ENCODE peak calls at places on chromosomes 5 and 9, in four cellular contexts. W is stomach, K is transverse colon, Y is K562. A is an unnamed sample.

GRCh38 chr5:51382759-51383493 is at the start of gene ISL1:
- DNase-seq in W (peak), K (peak), Y (peak), A (peak)

GRCh38 chr9:135409286-135410200 is 70.0 kb upstream of the PPP1R26 start:
- DNase-seq in W (no peak), K (no peak), Y (no peak), A (no peak)

GRCh38 chr9:131889437-131890244 is 149.8 kb upstream of the RAPGEF1 start:
- DNase-seq in W (peak), K (no peak), Y (no peak), A (no peak)

GRCh38 chr5:35672995-35673394 is 55.3 kb downstream of the SPEF2 start:
- DNase-seq in W (no peak), K (no peak), Y (no peak), A (no peak)

GRCh38 chr9:121700165-121700830 is 48.9 kb downstream of the DAB2IP start:
- DNase-seq in W (peak), K (peak), Y (no peak), A (no peak)

GRCh38 chr5:124176692-124177091 is 569.7 kb downstream of the ZNF608 start:
- DNase-seq in W (no peak), K (no peak), Y (no peak), A (no peak)

GRCh38 chr5:14165375-14166091 is 22.4 kb downstream of the TRIO start:
- DNase-seq in W (no peak), K (no peak), Y (no peak), A (no peak)

GRCh38 chr5:179763215-179763945 is 30.4 kb upstream of the LTC4S start:
- DNase-seq in W (peak), K (peak), Y (peak), A (peak)

GRCh38 chr5:39055760-39056393 is 18.3 kb downstream of the RICTOR start:
- DNase-seq in W (no peak), K (no peak), Y (no peak), A (no peak)

GRCh38 chr5:39055027-39055759 is 19.0 kb downstream of the RICTOR start:
- DNase-seq in W (no peak), K (no peak), Y (no peak), A (no peak)

GRCh38 chr5:39058984-39059565 is 15.1 kb downstream of the RICTOR start:
- DNase-seq in W (no peak), K (no peak), Y (no peak), A (no peak)

GRCh38 chr5:39057745-39058144 is 16.5 kb downstream of the RICTOR start:
- DNase-seq in W (no peak), K (no peak), Y (no peak), A (no peak)

DNA sequence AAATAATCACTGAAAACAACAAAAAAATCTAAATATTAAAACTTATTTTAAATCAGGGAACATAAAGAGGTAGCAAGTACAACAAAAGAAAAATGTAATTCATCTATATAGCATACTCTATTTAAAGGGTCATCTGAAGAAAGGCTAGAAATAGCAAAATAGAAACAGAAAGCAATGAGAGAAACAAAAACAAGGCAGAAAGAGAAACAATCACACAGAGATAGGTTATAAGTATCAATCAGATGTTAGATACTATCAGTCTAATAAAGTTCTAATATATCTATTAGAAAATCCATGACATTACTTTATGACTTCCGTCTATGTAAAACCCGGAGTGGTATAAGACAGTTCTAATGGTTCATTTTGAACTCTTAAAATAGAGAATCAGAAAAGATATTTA is 16.0 kb downstream of the RICTOR start:
- DNase-seq in W (no peak), K (no peak), Y (no peak), A (no peak)
- H3K4me3 ChIP-seq in W (no peak), K (peak), Y (no peak), A (no peak)

DNA sequence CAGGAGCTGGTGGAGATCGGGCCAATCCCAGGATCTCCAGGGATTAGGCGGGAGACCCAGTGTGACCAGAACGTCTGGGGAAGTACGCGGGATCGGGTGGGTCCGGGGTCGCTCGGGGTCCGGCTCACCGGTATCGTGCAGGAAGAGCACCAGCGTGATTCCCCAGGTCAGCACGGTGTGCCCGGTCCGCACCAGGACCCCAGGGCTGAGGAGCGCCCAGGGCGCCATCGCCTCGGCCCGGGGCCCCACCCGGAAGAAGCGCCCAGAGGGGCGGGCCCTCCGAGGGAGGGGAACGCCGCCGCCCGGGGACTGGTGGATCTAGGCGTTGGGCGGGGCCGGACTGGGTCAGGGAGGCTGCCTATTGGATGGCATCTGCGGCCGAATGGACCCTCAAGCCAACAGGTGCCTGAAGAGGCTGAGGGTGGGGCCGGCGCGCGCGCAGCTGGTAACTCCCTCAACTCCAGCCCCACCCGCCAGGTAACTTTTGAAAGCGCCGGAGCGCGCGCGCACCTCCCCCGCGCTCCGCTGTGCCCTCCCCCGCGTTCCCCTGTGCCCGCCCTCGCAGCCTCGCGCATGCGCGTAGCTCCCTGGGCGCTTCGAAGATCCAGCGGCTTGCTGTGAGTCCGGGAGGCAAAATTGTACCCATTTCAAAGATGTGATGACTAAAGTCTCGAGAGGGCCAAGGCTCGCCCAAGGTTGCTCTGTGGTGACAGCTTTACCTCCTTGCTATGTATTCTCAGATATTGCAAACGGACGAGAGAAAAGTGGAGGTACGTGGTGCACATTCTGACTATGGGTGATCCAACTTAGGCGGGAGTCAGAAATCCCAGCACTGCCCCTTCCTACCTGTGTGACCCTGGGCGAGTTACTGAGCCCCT is at the start of gene ZDHHC12:
- DNase-seq in W (peak), K (peak), Y (peak), A (peak)
- TF ChIP-seq POLR2AphosphoS5 in W (peak), K (peak), Y (peak), A (peak)

DNA sequence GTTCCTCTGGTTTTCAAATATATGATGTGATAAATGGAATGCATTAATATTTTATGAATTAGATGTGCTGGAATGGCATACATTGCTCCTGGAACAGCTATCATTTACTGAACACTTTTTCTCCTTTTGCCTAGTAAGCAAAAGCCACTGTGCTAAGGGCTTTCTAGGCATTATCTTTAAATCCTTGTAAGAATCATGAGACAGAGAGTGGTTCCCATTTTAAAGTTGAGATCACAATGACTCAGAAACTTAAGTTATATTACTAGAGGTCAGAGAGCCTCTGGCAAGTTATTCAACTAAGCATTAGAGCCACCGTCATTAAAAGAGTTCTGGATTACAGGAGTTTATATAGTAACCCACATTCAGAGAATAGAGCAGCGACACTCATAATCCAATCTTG is 26.7 kb upstream of the FSD1L start:
- DNase-seq in W (no peak), K (no peak), Y (no peak), A (no peak)
- H3K4me3 ChIP-seq in W (no peak), K (no peak), Y (no peak), A (no peak)

GRCh38 chr9:136473354-136473721 is 9.5 kb downstream of the SEC16A start:
- DNase-seq in W (no peak), K (no peak), Y (no peak), A (no peak)

GRCh38 chr9:136472640-136473353 is 10.0 kb downstream of the SEC16A start:
- DNase-seq in W (no peak), K (no peak), Y (no peak), A (no peak)

GRCh38 chr9:136474021-136474640 is 8.7 kb downstream of the SEC16A start:
- DNase-seq in W (no peak), K (no peak), Y (no peak), A (no peak)

GRCh38 chr9:136476369-136477150 is 6.3 kb downstream of the SEC16A start:
- DNase-seq in W (no peak), K (no peak), Y (no peak), A (no peak)

DNA sequence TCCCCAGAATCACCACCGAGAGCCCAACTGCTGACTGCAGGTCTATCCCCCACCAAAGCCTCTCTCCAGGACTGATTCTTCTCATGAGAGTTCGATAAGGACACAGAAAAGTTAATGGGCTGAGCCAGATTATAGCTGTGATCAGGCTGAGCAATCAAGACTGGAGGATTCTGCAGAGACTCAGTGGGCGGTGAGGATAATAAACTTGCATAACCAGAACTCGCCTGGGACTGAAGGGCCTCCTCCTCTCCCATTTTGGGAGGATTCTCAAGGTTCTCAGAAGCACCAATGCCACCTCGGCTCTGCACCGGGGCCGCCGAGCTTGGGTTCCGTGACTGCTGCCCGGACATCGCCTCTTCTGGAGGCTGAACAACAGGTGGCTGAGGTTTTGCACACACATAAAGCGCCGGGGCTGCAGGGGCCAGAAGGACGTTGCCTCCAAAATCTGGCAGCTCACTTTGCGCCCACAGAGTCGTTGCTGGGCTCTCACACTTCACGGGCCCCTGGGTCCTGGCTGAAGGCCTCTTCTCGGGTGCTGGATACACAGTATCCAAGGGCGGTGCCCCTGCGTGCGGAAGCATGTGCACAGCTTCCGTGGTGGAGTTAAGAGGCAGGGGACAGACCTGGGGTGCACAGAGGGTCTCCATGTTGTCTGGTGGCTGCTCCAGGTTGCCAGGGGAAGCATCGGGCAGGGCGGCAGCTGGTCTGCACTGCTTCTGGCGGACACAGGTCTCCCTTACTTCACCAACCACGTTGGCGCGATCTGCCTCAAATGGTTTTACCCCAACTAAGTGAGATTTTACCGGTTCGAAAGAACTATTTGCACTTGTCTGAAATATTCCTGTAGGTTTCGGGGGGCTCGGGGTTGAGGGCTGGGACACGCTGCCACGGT is 7.6 kb downstream of the SEC16A start:
- DNase-seq in W (no peak), K (no peak), Y (no peak), A (no peak)
- TF ChIP-seq POLR2AphosphoS5 in W (no peak), K (no peak), Y (no peak), A (no peak)

DNA sequence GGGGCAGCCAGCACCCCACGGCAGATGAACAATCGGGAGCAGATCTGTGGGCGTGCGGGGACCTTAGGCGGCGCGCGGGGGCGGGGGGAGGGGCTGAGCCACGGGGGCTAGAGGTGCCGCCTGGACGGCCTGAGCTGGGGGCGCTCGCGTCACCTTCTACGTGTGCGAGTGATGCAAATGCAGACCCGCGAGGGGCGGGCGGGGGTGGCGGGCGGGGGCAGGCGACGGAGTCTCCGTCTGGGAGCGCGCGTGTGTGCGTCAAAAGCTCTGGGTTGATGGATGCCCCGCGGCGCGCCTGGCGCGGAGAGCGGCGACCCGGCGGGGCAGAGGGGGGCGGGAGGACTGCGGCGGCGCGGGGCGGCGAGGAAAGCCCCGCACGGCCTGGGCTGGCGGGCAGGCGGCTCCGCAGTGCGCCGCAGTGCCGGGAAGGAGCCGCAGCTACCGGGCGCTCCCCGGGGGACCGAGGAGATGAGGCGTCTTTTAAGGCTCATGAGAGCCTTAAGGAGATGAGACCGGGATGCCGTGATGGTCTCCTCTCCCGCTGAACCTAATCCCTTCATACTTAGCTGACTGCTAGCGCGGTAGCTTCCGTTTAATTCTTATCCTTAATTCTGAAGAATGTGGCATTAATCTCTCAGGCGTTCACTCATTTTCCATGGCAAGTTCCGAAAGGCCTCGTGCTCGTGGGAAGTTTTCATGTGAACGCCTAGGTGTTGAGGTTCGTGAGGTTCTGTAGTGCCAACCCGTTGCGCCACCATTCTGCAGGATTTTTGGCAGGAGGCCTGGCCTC is 1.5 kb downstream of the SV2C start:
- DNase-seq in W (no peak), K (no peak), Y (peak), A (no peak)
- H3K4me3 ChIP-seq in W (peak), K (peak), Y (no peak), A (peak)